ENCODE peak calls at places on chromosome 19, in seven cellular contexts. Y is uterus; R is NCI-H524 treated with DMSO at 0.1 percent for 48 hours; I is nucleus accumbens; Z is T follicular helper cell; O is activated CD8-positive, alpha-beta T cell treated with anti-CD3 and anti-CD28 coated beads for 36 hours; L is KG1. B is an unnamed sample.

GRCh38 chr19:39425744-39426143 is 10.0 kb downstream of the RPS16 start:
- DNase-seq in Y (no peak), R (no peak), I (no peak), Z (no peak), O (no peak), L (no peak), B (no peak)

GRCh38 chr19:37977992-37978391 is 71.0 kb downstream of the SIPA1L3 start:
- DNase-seq in Y (no peak), R (no peak), I (no peak), Z (no peak), O (no peak), L (no peak), B (no peak)

GRCh38 chr19:30649934-30650614 is 277.9 kb downstream of the ZNF536 start:
- DNase-seq in Y (no peak), R (no peak), I (no peak), Z (no peak), O (peak; percentile 63), L (peak; percentile 6), B (no peak)

GRCh38 chr19:4534836-4535658 is at the start of gene PLIN5:
- DNase-seq in Y (peak; percentile 59), R (peak; percentile 91), I (no peak), Z (peak; percentile 24), O (peak; percentile 70), L (no peak), B (no peak)

GRCh38 chr19:32222594-32222993 is 122.8 kb upstream of the ZNF507 start:
- DNase-seq in Y (no peak), R (no peak), I (no peak), Z (no peak), O (no peak), L (no peak), B (no peak)

GRCh38 chr19:48443731-48444128 is 2.1 kb upstream of the GRWD1 start:
- DNase-seq in Y (no peak), R (no peak), I (no peak), Z (no peak), O (no peak), L (no peak), B (no peak)

GRCh38 chr19:44332145-44332544 is 24.3 kb downstream of the ZNF112 start:
- DNase-seq in Y (no peak), R (no peak), I (no peak), Z (no peak), O (no peak), L (no peak), B (no peak)

GRCh38 chr19:4914736-4915501 is 5.6 kb downstream of the UHRF1 start:
- DNase-seq in Y (no peak), R (no peak), I (no peak), Z (peak; percentile 68), O (peak; percentile 90), L (no peak), B (no peak)

GRCh38 chr19:48415395-48415794 is 21.9 kb downstream of the GRIN2D start:
- DNase-seq in Y (peak; percentile 50), R (no peak), I (no peak), Z (peak; percentile 69), O (peak; percentile 85), L (no peak), B (peak; percentile 75)

GRCh38 chr19:47391510-47392223 is 27.7 kb downstream of the MEIS3 start:
- DNase-seq in Y (peak; percentile 58), R (no peak), I (peak; percentile 28), Z (peak; percentile 73), O (peak; percentile 88), L (peak; percentile 72), B (peak; percentile 83)

GRCh38 chr19:54172764-54173699 is at the start of gene TMC4:
- DNase-seq in Y (no peak), R (no peak), I (no peak), Z (no peak), O (peak; percentile 22), L (no peak), B (no peak)

GRCh38 chr19:15812059-15812722 is 3.3 kb downstream of the OR10H1 start:
- DNase-seq in Y (no peak), R (no peak), I (no peak), Z (peak; percentile 30), O (peak; percentile 28), L (no peak), B (no peak)

GRCh38 chr19:13872695-13873389 is 4.1 kb upstream of the NANOS3 start:
- DNase-seq in Y (no peak), R (no peak), I (no peak), Z (no peak), O (peak; percentile 63), L (no peak), B (no peak)

GRCh38 chr19:7242601-7243258 is 51.5 kb downstream of the INSR start:
- DNase-seq in Y (peak; percentile 79), R (no peak), I (no peak), Z (no peak), O (no peak), L (no peak), B (no peak)

GRCh38 chr19:29624489-29625210 is 18.6 kb downstream of the POP4 start:
- DNase-seq in Y (no peak), R (no peak), I (no peak), Z (no peak), O (no peak), L (no peak), B (no peak)

GRCh38 chr19:48568345-48568886 is 16.4 kb downstream of the SULT2B1 start:
- DNase-seq in Y (peak; percentile 81), R (no peak), I (no peak), Z (no peak), O (no peak), L (no peak), B (peak; percentile 91)

GRCh38 chr19:5321066-5321642 is 19.5 kb downstream of the PTPRS start:
- DNase-seq in Y (no peak), R (no peak), I (no peak), Z (no peak), O (no peak), L (no peak), B (no peak)

GRCh38 chr19:12295191-12295590 is 508 bp upstream of the ZNF44 start:
- DNase-seq in Y (no peak), R (no peak), I (no peak), Z (no peak), O (no peak), L (no peak), B (no peak)

GRCh38 chr19:1860133-1860775 is 3.1 kb downstream of the KLF16 start:
- DNase-seq in Y (peak; percentile 72), R (peak; percentile 37), I (no peak), Z (peak; percentile 68), O (peak; percentile 72), L (no peak), B (no peak)

GRCh38 chr19:406121-406711 is 2.7 kb downstream of the C2CD4C start:
- DNase-seq in Y (no peak), R (no peak), I (no peak), Z (no peak), O (no peak), L (no peak), B (no peak)

GRCh38 chr19:18126097-18126496 is 26.9 kb upstream of the PIK3R2 start:
- DNase-seq in Y (no peak), R (no peak), I (no peak), Z (no peak), O (no peak), L (no peak), B (no peak)

GRCh38 chr19:34232566-34233481 is 21.5 kb upstream of the GARRE1 start:
- DNase-seq in Y (peak; percentile 48), R (no peak), I (no peak), Z (no peak), O (peak; percentile 44), L (no peak), B (peak; percentile 71)

B was measured in tibial artery.